ENCODE peak calls at places on chromosomes 11 and 22, in nine cellular contexts. D is PC-3, V is neural crest cell, T is MM.1S, I is WERI-Rb-1, H is upper lobe of left lung, E is cardiac fibroblast, Z is esophagus squamous epithelium, C is GM20000. O is an unnamed sample.

GRCh38 chr11:75283391-75283931 is 42.9 kb downstream of the TPBGL start:
- DNase-seq in Z (no peak), T (no peak), H (no peak), I (no peak), E (no peak), D (no peak), C (no peak), V (no peak), O (no peak)

GRCh38 chr22:38442967-38443674 is 11.9 kb downstream of the KCNJ4 start:
- DNase-seq in V (no peak), D (no peak), C (no peak), E (no peak), I (no peak), T (no peak), H (no peak), Z (no peak), O (no peak)

GRCh38 chr11:71140206-71140919 is 112.0 kb downstream of the SHANK2 start:
- DNase-seq in T (no peak), C (no peak), Z (no peak), V (no peak), D (no peak), I (no peak), E (no peak), H (peak), O (no peak)

GRCh38 chr11:110518809-110519514 is 89.2 kb downstream of the FDX1 start:
- DNase-seq in I (no peak), T (no peak), V (no peak), D (no peak), H (no peak), C (no peak), Z (no peak), E (peak), O (no peak)

GRCh38 chr22:25068701-25069100 is 116.2 kb downstream of the KIAA1671 start:
- DNase-seq in H (peak), T (no peak), D (no peak), I (peak), C (no peak), E (no peak), V (no peak), Z (no peak), O (no peak)

GRCh38 chr22:25237503-25237902 is 18.1 kb downstream of the CRYBB2 start:
- DNase-seq in Z (no peak), I (peak), C (no peak), D (no peak), E (no peak), H (no peak), T (no peak), V (no peak), O (no peak)

GRCh38 chr11:120956710-120957500 is 67.0 kb upstream of the TBCEL start:
- DNase-seq in D (no peak), H (peak), C (no peak), V (no peak), E (no peak), Z (no peak), I (peak), T (peak), O (no peak)

GRCh38 chr11:69285091-69285490 is 8.9 kb upstream of the MYEOV start:
- DNase-seq in C (no peak), D (no peak), V (no peak), H (no peak), T (no peak), E (no peak), Z (no peak), I (no peak), O (no peak)

GRCh38 chr11:134469627-134470026 is 57.6 kb upstream of the B3GAT1 start:
- DNase-seq in H (no peak), E (no peak), I (no peak), C (no peak), T (no peak), D (peak), V (no peak), Z (no peak), O (no peak)

GRCh38 chr11:60929774-60930173 is 5.5 kb downstream of the TMEM132A start:
- DNase-seq in C (no peak), V (no peak), Z (no peak), D (no peak), E (no peak), I (no peak), H (no peak), T (no peak), O (no peak)

GRCh38 chr11:10600570-10601248 is 32.2 kb upstream of the LYVE1 start:
- DNase-seq in C (no peak), T (no peak), E (no peak), H (no peak), V (no peak), D (no peak), Z (no peak), I (no peak), O (no peak)

GRCh38 chr11:125562430-125562829 is 6.8 kb upstream of the EI24 start:
- DNase-seq in Z (no peak), V (no peak), H (no peak), C (no peak), T (no peak), I (no peak), D (no peak), E (no peak), O (no peak)

GRCh38 chr11:28460348-28460747 is 352.2 kb downstream of the METTL15 start:
- DNase-seq in T (no peak), H (no peak), V (no peak), Z (no peak), C (no peak), I (no peak), E (no peak), D (peak), O (no peak)

GRCh38 chr11:110472858-110473257 is 43.1 kb downstream of the FDX1 start:
- DNase-seq in V (no peak), C (no peak), H (no peak), E (peak), D (peak), I (no peak), Z (no peak), T (no peak), O (no peak)

GRCh38 chr11:114317738-114318137 is 21.5 kb downstream of the NNMT start:
- DNase-seq in V (peak), H (no peak), T (peak), D (peak), Z (no peak), C (no peak), I (peak), E (peak), O (peak)

GRCh38 chr11:114395776-114396175 is 4.5 kb downstream of the C11orf71 start:
- DNase-seq in H (no peak), Z (no peak), I (peak), V (no peak), T (peak), D (peak), C (no peak), E (no peak), O (no peak)

GRCh38 chr11:128574576-128575011 is 12.8 kb downstream of the ETS1 start:
- DNase-seq in E (no peak), T (no peak), D (peak), I (no peak), V (no peak), C (no peak), Z (no peak), H (no peak), O (no peak)

GRCh38 chr11:75291741-75292140 is 51.2 kb downstream of the TPBGL start:
- DNase-seq in H (no peak), E (no peak), V (no peak), T (no peak), I (no peak), Z (no peak), D (no peak), C (no peak), O (no peak)

GRCh38 chr22:24117942-24118341 is 63.3 kb upstream of the SUSD2 start:
- DNase-seq in D (no peak), Z (no peak), C (no peak), H (no peak), E (no peak), I (peak), T (no peak), V (no peak), O (no peak)

GRCh38 chr11:24747275-24748251 is 250.7 kb downstream of the LUZP2 start:
- DNase-seq in Z (no peak), E (no peak), T (peak), V (no peak), C (no peak), H (no peak), I (no peak), D (peak), O (no peak)

GRCh38 chr11:131868769-131869482 is 498.5 kb downstream of the NTM start:
- DNase-seq in I (no peak), D (no peak), V (no peak), H (no peak), T (no peak), C (no peak), E (no peak), Z (no peak), O (no peak)

GRCh38 chr11:47260366-47260765 is 2.6 kb downstream of the NR1H3 start:
- DNase-seq in V (no peak), C (no peak), Z (no peak), T (no peak), E (no peak), I (no peak), H (no peak), D (no peak), O (no peak)

GRCh38 chr22:38755155-38755910 is 465 bp downstream of the SUN2 start:
- DNase-seq in T (peak), V (peak), I (peak), H (peak), E (peak), D (peak), Z (peak), C (peak), O (peak)

DNA sequence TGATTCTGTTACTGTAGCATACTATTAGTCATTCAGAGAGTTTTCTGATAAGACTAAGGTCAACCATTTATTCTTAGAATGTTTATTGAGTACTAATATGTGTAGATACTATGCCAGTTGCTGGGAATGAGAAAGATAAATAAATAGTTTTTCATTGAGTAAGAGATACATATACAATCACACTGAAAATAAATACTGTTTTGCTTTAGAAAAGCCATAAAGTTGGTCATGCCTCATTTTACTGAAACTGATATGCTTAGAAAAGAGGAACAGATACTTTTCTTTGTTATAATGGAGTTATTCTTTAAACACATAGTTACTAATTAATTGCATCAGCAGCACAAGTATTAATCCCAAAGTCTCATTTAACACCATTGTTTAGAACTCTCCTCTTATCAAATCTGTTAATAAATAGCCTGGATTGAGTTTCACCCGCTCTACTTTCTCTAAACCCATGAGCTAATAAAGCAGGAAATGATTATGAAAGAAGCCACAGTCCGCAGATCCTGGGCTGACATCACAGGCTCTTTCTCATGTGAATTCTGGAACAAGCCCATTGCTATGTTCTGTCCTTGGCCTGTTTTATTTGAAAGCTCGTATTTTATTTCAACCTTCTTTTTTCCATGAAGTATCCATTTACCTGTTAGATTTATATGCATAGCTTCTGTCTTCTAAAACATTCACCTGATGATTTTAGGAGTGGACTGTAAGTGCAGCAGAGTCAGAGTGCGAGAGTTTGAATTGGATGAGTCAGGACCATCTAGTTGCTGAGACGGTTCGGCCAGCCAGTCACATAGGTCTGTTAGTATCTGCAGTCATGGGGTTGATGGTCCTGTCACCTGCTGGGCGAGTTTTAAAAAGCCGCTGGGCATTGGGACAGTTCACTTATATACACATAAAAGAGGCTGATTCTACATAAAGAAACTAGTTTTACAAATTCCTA is 35.5 kb downstream of the PIWIL4 start:
- DNase-seq in E (peak), I (no peak), H (no peak), Z (no peak), D (peak), C (peak), V (no peak), T (peak), O (peak)
- TF ChIP-seq CTCF in E (peak), I (no peak), H (no peak), Z (peak), D (peak), C (peak), V (no peak), T (peak), O (peak)

DNA sequence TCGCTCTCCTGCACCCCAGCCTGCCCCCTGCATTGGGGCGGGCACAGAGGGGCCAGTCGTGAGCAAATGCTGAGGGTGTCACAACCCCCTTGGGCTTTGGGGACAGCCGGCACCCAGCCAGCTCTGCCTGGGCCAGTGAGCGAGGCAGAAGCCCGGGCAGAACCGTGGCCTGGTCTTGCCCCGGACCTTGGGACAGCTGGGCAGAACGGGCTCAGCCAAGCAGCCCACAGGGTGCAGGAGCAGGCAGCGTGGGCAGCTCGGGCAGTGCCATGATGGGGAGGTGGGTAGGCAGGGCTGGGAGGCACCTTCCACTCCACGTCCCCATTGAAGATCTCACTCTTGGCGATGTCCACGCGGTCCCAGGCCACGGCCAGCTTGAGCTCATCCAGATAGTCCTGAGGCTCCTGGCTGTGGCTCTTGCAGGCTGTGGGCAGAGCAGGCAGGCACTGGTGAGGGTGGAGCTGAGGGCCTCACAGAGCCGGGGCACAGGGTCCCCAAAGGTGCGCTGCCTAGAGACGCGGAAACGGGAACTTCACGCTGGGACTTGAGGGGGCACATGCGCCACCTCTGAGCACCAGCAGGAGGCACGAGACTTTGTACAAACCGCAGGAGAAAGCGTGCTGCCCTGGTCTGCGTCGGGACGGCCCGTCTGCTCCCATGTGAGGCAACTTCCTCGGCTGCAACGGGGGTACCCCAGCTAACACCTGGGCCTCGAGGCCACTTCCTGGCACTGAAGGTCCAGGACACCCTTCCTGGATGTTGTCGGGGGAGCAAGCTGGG is 15.2 kb downstream of the TSSC4 start:
- DNase-seq in T (no peak), V (no peak), I (no peak), C (no peak), E (no peak), H (peak), D (no peak), Z (no peak), O (no peak)
- TF ChIP-seq CTCF in T (peak), V (peak), I (peak), C (no peak), E (no peak), H (no peak), D (peak), Z (no peak), O (peak)

GRCh38 chr11:3196161-3197043 is 22.2 kb downstream of the MRGPRG start:
- DNase-seq in E (no peak), V (no peak), Z (no peak), T (no peak), D (no peak), H (peak), I (peak), C (no peak), O (no peak)

GRCh38 chr11:3194016-3194816 is 24.4 kb downstream of the MRGPRG start:
- DNase-seq in T (no peak), C (no peak), Z (no peak), D (no peak), V (no peak), H (no peak), E (no peak), I (no peak), O (no peak)

GRCh38 chr11:3193373-3194015 is 25.1 kb downstream of the MRGPRG start:
- DNase-seq in D (no peak), Z (no peak), I (no peak), E (no peak), V (no peak), T (no peak), C (no peak), H (peak), O (no peak)

GRCh38 chr11:3197044-3197715 is 21.4 kb downstream of the MRGPRG start:
- DNase-seq in T (no peak), I (no peak), D (no peak), C (no peak), V (no peak), Z (no peak), E (no peak), H (peak), O (no peak)

DNA sequence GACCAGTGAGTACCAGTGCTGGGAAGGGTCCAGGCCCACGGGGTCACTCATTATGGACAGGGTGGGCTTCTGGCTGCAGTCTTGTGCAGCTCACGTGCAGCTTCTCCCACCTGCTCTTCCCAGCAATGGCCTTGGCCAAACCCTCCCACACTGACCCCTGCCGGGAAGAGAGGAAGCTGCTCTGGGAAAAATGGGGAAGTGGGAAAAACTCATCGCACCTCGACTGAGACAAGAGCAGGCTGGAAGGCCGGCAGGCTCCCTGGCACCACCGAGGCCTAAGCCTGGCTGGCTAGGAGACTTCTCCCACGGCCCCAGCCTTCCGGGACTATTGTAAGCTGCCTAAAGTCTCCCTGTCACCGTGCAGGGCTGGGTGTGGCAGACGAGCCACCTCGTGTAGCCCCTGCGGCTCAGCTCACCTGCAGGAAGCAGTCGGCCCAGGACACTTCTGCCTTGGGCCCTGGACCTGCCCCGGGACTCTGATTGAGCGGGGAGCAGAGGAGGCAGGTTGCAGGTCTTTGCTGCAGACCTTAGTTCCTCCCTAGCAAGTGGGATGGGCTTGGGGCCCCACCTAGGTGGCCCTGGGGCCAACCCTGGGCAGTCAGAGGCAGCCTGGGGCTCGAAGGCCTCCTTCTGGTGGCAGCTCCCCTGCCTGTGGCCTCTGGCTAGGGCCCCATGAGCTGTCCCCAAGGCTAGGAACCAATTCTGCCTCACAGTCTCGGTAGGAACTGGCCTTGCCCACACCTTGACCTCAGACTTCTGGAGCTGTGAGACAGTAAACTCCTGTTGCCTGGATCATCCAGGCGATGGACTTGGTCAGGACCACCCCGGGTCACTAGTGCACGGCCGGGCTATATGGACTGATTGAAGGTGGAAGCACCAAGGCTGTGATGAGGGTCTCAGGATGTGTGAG is 23.1 kb downstream of the MRGPRG start:
- DNase-seq in C (no peak), T (no peak), D (no peak), I (peak), E (peak), Z (no peak), V (no peak), H (peak), O (no peak)
- TF ChIP-seq CTCF in C (no peak), T (no peak), D (no peak), I (peak), E (peak), Z (no peak), V (peak), H (peak), O (peak)

GRCh38 chr22:19909350-19910179 is 32.0 kb upstream of the COMT start:
- DNase-seq in D (peak), T (peak), E (peak), H (no peak), Z (no peak), V (peak), C (peak), I (peak), O (peak)

GRCh38 chr22:19912236-19912999 is 29.2 kb upstream of the COMT start:
- DNase-seq in Z (no peak), I (no peak), H (no peak), T (no peak), V (no peak), E (no peak), D (no peak), C (no peak), O (no peak)

GRCh38 chr22:19911540-19912235 is 29.9 kb upstream of the COMT start:
- DNase-seq in I (no peak), C (no peak), T (no peak), V (no peak), Z (no peak), E (no peak), D (no peak), H (no peak), O (no peak)

GRCh38 chr22:19913337-19913936 is 28.1 kb upstream of the COMT start:
- DNase-seq in V (no peak), I (no peak), Z (no peak), H (no peak), T (no peak), D (no peak), E (no peak), C (no peak), O (no peak)

GRCh38 chr22:19910180-19910744 is 31.3 kb upstream of the COMT start:
- DNase-seq in V (no peak), E (no peak), T (no peak), I (no peak), C (no peak), D (no peak), H (no peak), Z (no peak), O (no peak)
- TF ChIP-seq CTCF in V (no peak), E (no peak), T (no peak), I (no peak), C (no peak), D (no peak), H (no peak), Z (peak), O (peak)

O was measured in glutamatergic neuron.